ENCODE peak calls at places on chromosome 21, in nine cellular contexts. J is transverse colon, U is K562, F is SK-N-SH, G is breast epithelium, A is H1, X is stomach, L is GM12891, V is GM12892. P is an unnamed sample.
A peak's percentile ranks its signal among the peaks of the same experiment; 100 is the strongest.

GRCh38 chr21:17427831-17428483 is 84.9 kb upstream of the CXADR start:
- DNase-seq in J (no peak), U (no peak), F (no peak), G (no peak), A (no peak), X (no peak), L (no peak), V (no peak), P (no peak)

GRCh38 chr21:25296239-25296638 is 311.0 kb downstream of the MRPL39 start:
- DNase-seq in J (no peak), U (no peak), F (no peak), G (no peak), A (no peak), X (no peak), L (no peak), V (no peak), P (no peak)

GRCh38 chr21:39332175-39332574 is 16.7 kb downstream of the HMGN1 start:
- DNase-seq in J (no peak), U (no peak), F (no peak), G (no peak), A (no peak), X (no peak), L (no peak), V (no peak), P (peak; percentile 52)

GRCh38 chr21:26934383-26934782 is 32.5 kb downstream of the ADAMTS5 start:
- DNase-seq in J (no peak), U (no peak), F (no peak), G (no peak), A (no peak), X (no peak), L (no peak), V (no peak), P (no peak)

GRCh38 chr21:42319368-42319767 is 4.2 kb upstream of the TFF3 start:
- DNase-seq in J (no peak), U (no peak), F (no peak), G (no peak), A (no peak), X (no peak), L (no peak), V (no peak), P (no peak)

GRCh38 chr21:46668381-46668780 is 32.9 kb downstream of the PRMT2 start:
- DNase-seq in J (no peak), U (no peak), F (no peak), G (no peak), A (no peak), X (no peak), L (no peak), V (no peak), P (no peak)

GRCh38 chr21:42317826-42318746 is 2.9 kb upstream of the TFF3 start:
- DNase-seq in J (no peak), U (no peak), F (no peak), G (no peak), A (no peak), X (no peak), L (no peak), V (no peak), P (no peak)

GRCh38 chr21:23401278-23401677 is 2206.0 kb downstream of the MRPL39 start:
- DNase-seq in J (no peak), U (peak; percentile 3), F (peak; percentile 8), G (no peak), A (no peak), X (no peak), L (no peak), V (no peak), P (peak; percentile 58)

GRCh38 chr21:26096972-26097371 is 73.6 kb downstream of the APP start:
- DNase-seq in J (no peak), U (no peak), F (peak; percentile 39), G (no peak), A (no peak), X (no peak), L (no peak), V (no peak), P (no peak)

GRCh38 chr21:39447264-39447663 is 1.7 kb upstream of the LCA5L start:
- DNase-seq in J (no peak), U (no peak), F (no peak), G (no peak), A (no peak), X (no peak), L (no peak), V (no peak), P (no peak)

GRCh38 chr21:27646691-27647090 is 679.8 kb upstream of the ADAMTS5 start:
- DNase-seq in J (no peak), U (no peak), F (no peak), G (no peak), A (no peak), X (no peak), L (no peak), V (no peak), P (no peak)

GRCh38 chr21:22813201-22813600 is 1815.0 kb downstream of the NCAM2 start:
- DNase-seq in J (no peak), U (no peak), F (no peak), G (no peak), A (no peak), X (no peak), L (no peak), V (no peak), P (no peak)

GRCh38 chr21:42538479-42539275 is 25.0 kb downstream of the SLC37A1 start:
- DNase-seq in J (no peak), U (no peak), F (no peak), G (no peak), A (no peak), X (no peak), L (no peak), V (no peak), P (no peak)

GRCh38 chr21:42146821-42147220 is 72.1 kb upstream of the ABCG1 start:
- DNase-seq in J (no peak), U (no peak), F (no peak), G (no peak), A (no peak), X (no peak), L (no peak), V (no peak), P (no peak)

GRCh38 chr21:29829514-29830255 is 110.1 kb downstream of the GRIK1 start:
- DNase-seq in J (no peak), U (no peak), F (no peak), G (no peak), A (no peak), X (no peak), L (no peak), V (no peak), P (no peak)

GRCh38 chr21:14095021-14095420 is 115.7 kb downstream of the LIPI start:
- DNase-seq in J (no peak), U (no peak), F (no peak), G (no peak), A (no peak), X (no peak), L (no peak), V (no peak), P (no peak)

GRCh38 chr21:42466700-42467612 is 29.1 kb downstream of the RSPH1 start:
- DNase-seq in J (peak; percentile 41), U (peak; percentile 78), F (no peak), G (no peak), A (no peak), X (no peak), L (no peak), V (no peak), P (peak; percentile 60)

GRCh38 chr21:35491920-35492678 is 443.0 kb upstream of the RUNX1 start:
- DNase-seq in J (no peak), U (no peak), F (no peak), G (no peak), A (no peak), X (no peak), L (no peak), V (no peak), P (no peak)

GRCh38 chr21:43805275-43805800 is 16.0 kb downstream of the RRP1 start:
- DNase-seq in J (peak; percentile 52), U (no peak), F (no peak), G (no peak), A (no peak), X (no peak), L (peak; percentile 93), V (peak; percentile 89), P (no peak)
- TF ChIP-seq POLR2AphosphoS5 in J (no peak), U (no peak), F (no peak), G (no peak), A (no peak), X (no peak), L (no peak), V (no peak), P (no peak)

DNA sequence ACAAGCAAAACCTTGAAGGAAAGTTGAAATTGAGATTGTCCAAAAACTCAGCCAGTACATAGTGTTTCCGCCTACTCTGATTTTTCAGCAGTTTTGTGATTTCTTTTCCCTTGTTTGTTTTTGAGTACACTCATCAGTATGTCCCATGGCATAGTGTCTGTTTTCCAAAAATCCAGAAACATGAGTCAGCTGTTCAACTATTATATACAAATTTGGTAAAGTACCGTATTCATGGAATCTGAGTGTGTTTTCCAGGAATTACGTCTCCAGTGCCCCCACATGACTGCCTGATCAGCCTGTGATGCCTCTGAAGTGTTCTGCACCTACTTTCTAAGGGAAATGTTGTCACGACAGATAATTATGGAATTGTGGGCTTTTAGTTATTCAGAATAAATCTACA is 186.8 kb downstream of the LTN1 start:
- DNase-seq in J (no peak), U (no peak), F (no peak), G (no peak), A (no peak), X (no peak), L (no peak), V (no peak), P (no peak)
- TF ChIP-seq POLR2AphosphoS5 in J (peak; percentile 52), U (no peak), F (no peak), G (no peak), A (no peak), X (peak; percentile 38), L (no peak), V (no peak), P (no peak)

DNA sequence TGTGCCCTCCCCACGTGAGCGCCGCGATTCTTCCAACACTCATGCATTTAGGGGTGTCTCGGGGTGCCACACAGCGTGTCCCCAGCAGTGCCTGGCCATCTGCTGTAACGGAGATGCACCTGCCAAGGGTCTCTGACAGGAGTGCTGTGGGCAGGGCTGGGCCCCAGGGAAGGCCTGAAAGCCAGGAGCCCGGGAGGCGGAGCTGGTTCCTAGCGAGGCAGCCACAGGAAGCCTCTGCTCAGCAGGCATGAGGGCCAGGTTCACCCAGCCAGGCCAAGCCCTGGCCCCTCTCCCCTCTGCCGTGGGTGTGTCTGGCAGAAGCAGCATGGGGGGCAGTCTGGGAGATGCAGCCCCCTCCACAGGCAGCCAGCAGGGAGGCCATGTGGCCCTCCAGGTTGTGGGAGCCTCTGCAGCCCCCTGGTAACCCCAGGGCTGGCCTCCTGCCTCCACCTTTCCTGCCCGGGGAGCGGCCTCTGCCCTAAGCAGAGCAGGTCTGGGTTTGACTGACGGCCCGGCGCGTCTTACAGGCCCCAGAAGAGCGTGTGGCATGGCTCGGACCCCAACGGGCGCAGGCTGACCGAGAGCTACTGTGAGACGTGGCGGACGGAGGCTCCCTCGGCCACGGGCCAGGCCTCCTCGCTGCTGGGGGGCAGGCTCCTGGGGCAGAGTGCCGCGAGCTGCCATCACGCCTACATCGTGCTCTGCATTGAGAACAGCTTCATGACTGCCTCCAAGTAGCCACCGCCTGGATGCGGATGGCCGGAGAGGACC is 30.4 kb downstream of the SLC19A1 start:
- DNase-seq in J (no peak), U (no peak), F (no peak), G (no peak), A (no peak), X (peak; percentile 61), L (no peak), V (no peak), P (no peak)
- TF ChIP-seq POLR2AphosphoS5 in J (no peak), U (peak; percentile 12), F (no peak), G (no peak), A (peak; percentile 67), X (no peak), L (no peak), V (peak; percentile 15), P (no peak)

GRCh38 chr21:15850645-15851044 is 120.9 kb downstream of the USP25 start:
- DNase-seq in J (no peak), U (no peak), F (no peak), G (no peak), A (no peak), X (no peak), L (no peak), V (no peak), P (no peak)
- TF ChIP-seq POLR2AphosphoS5 in J (no peak), U (no peak), F (no peak), G (no peak), A (no peak), X (no peak), L (no peak), V (no peak), P (no peak)